ENCODE peak calls at places on chromosome 15, in four cellular contexts. P is mesenchymal stem cell, R is heart right ventricle, X is GM23248. Y is an unnamed sample. For H3K36me3, the result is how much of the 10 kb centered on the place peaks cover.

GRCh38 chr15:40266828-40267304 is 16.0 kb downstream of the ANKRD63 start:
- DNase-seq in X (peak), R (peak), P (peak), Y (peak)

GRCh38 chr15:63560741-63561448 is 36.3 kb upstream of the FBXL22 start:
- DNase-seq in X (peak), P (peak), R (no peak), Y (no peak)

GRCh38 chr15:38578626-38579025 is 14.0 kb upstream of the RASGRP1 start:
- DNase-seq in X (no peak), R (no peak), P (no peak), Y (no peak)

GRCh38 chr15:100931143-100931890 is 12.2 kb downstream of the LRRK1 start:
- DNase-seq in X (no peak), R (no peak), P (no peak), Y (no peak)

GRCh38 chr15:100734606-100735005 is 132.2 kb downstream of the ASB7 start:
- DNase-seq in X (no peak), R (no peak), P (no peak), Y (no peak)

GRCh38 chr15:38474155-38474757 is 20.3 kb downstream of the FAM98B start:
- DNase-seq in P (peak), R (peak), X (peak), Y (peak)

GRCh38 chr15:24823473-24823872 is 131.3 kb upstream of the SNRPN start:
- DNase-seq in R (peak), P (peak), X (no peak), Y (no peak)

GRCh38 chr15:36701336-36701735 is 121.9 kb downstream of the CDIN1 start:
- DNase-seq in R (no peak), X (no peak), P (no peak), Y (no peak)

GRCh38 chr15:72800819-72801481 is 17.4 kb upstream of the ADPGK start:
- DNase-seq in P (peak), X (peak), R (no peak), Y (no peak)

GRCh38 chr15:49110158-49110944 is 45.0 kb downstream of the COPS2 start:
- DNase-seq in P (no peak), X (no peak), R (no peak), Y (no peak)

GRCh38 chr15:51281368-51281967 is 56.9 kb downstream of the CYP19A1 start:
- DNase-seq in P (peak), X (peak), R (peak), Y (peak)

GRCh38 chr15:33292718-33293307 is 18.0 kb upstream of the RYR3 start:
- DNase-seq in X (peak), R (peak), P (peak), Y (peak)

GRCh38 chr15:47870956-47871625 is 153.8 kb downstream of the SEMA6D start:
- DNase-seq in P (peak), R (no peak), X (peak), Y (peak)

GRCh38 chr15:52100807-52101206 is 11.8 kb downstream of the BCL2L10 start:
- DNase-seq in R (peak), X (peak), P (peak), Y (peak)

GRCh38 chr15:90407871-90408317 is 19.9 kb downstream of the IQGAP1 start:
- DNase-seq in P (peak), X (peak), R (no peak), Y (peak)

GRCh38 chr15:36449662-36450145 is 129.7 kb upstream of the CDIN1 start:
- DNase-seq in X (peak), P (no peak), R (no peak), Y (no peak)

GRCh38 chr15:79450648-79451047 is 18.5 kb downstream of the MINAR1 start:
- DNase-seq in P (no peak), R (no peak), X (peak), Y (no peak)

GRCh38 chr15:40894689-40895308 is 549 bp downstream of the VPS18 start:
- DNase-seq in R (no peak), X (peak), P (peak), Y (peak)

GRCh38 chr15:51093865-51094605 is 671 bp downstream of the TNFAIP8L3 start:
- DNase-seq in X (peak), P (no peak), R (no peak), Y (no peak)

GRCh38 chr15:38699633-38700230 is 135.1 kb upstream of the RASGRP1 start:
- DNase-seq in X (peak), P (peak), R (peak), Y (peak)

GRCh38 chr15:32794973-32795372 is 77.2 kb downstream of the GREM1 start:
- DNase-seq in R (no peak), P (no peak), X (peak), Y (no peak)

GRCh38 chr15:33064878-33065277 is 129.6 kb downstream of the FMN1 start:
- DNase-seq in R (no peak), P (no peak), X (peak), Y (peak)

GRCh38 chr15:71112429-71112828 is 2.8 kb upstream of the THSD4 start:
- DNase-seq in R (no peak), X (no peak), P (no peak), Y (peak)

GRCh38 chr15:33068007-33068441 is 126.5 kb downstream of the FMN1 start:
- DNase-seq in P (peak), R (peak), X (peak), Y (peak)

GRCh38 chr15:29126821-29127461 is 142.7 kb downstream of the NSMCE3 start:
- DNase-seq in R (no peak), P (no peak), X (no peak), Y (no peak)

GRCh38 chr15:42736793-42737528 is at the start of gene CDAN1:
- DNase-seq in R (peak), P (peak), X (peak), Y (peak)

GRCh38 chr15:99345242-99345641 is 94.0 kb downstream of the LRRC28 start:
- DNase-seq in R (no peak), P (no peak), X (no peak), Y (no peak)

GRCh38 chr15:51333571-51333970 is 4.8 kb downstream of the CYP19A1 start:
- DNase-seq in P (no peak), X (no peak), R (no peak), Y (no peak)

GRCh38 chr15:41936649-41937567 is 35.4 kb downstream of the EHD4 start:
- DNase-seq in R (peak), P (peak), X (peak), Y (peak)

GRCh38 chr15:36797128-36797527 is 217.7 kb downstream of the CDIN1 start:
- DNase-seq in X (no peak), P (no peak), R (no peak), Y (no peak)

GRCh38 chr15:38533926-38534325 is 30.7 kb downstream of the RASGRP1 start:
- DNase-seq in R (no peak), P (no peak), X (no peak), Y (no peak)

GRCh38 chr15:34994925-34995324 is 6.8 kb upstream of the ZNF770 start:
- DNase-seq in P (no peak), R (no peak), X (no peak), Y (no peak)

GRCh38 chr15:72727154-72727553 is 41.1 kb downstream of the BBS4 start:
- DNase-seq in R (no peak), P (no peak), X (no peak), Y (no peak)

GRCh38 chr15:57591237-57591821 is 375 bp upstream of the MYZAP start:
- DNase-seq in P (no peak), R (no peak), X (no peak), Y (no peak)

GRCh38 chr15:48622227-48622626 is 23.3 kb downstream of the FBN1 start:
- DNase-seq in R (no peak), X (peak), P (peak), Y (no peak)

DNA sequence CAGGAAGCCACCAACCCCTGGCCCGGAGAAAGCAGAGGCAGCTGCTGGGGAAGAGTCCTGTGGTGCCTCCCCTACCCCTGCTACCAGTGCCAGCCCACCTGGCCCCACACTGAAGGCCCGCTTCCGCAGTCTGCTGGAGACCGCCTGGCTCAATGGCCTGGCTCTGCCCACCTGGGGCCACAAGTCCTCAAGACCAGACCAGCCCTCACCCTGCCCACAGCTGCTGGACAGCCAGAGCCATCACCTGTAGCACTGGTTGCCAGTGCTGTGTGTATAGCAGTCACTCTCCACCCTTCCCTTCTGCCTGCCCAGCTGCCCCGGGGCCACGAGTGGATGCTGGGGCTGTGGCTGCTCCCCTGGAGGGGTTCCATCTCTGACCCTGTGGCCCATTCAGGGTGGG is 9.2 kb downstream of the C15orf39 start:
- DNase-seq in P (no peak), X (no peak), R (no peak), Y (no peak)
- H3K27ac ChIP-seq in P (no peak), X (no peak), R (no peak), Y (no peak)

DNA sequence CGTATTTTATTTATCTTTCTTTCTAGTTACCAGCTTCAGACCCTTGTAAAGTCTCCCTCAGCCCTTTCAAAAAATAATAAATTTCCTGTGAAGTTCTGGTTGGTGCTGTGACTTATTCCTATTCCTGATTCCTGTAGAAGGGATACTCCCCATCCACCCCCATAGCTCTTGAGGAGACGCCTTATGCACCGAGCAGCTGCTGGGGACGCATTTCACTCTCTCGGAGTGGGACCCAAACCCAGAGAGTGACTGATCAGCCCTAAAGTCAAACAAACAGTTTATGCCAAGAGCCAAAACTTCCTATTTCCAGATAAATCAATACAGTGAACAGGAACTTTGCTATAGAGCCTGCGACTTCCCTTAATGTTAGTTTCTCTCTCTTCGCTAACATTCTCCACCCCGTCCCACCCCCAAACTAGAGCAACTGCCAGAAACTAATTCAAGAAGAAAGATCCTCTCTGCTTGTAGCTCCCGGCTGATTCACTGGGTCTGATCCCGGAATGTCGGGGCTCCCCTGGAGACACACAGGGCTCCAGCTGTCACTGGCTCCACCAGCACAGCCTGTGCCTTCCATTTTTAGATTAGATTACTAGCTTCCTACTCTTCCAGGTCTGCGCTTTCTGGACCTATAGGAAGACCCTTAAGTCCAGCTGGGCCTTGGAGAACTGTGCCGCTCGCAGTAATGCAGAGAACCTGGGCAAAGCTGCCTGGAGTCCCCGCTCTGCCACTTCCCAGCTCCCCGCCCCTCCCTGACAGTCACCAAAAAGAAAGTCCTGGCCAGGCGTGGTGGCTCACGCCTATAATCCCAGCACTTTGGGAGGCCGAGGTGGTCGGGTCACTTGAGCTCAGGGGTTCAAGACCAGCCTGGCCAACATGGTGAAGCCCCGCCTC is 45.2 kb downstream of the KLHL25 start:
- DNase-seq in P (no peak), R (peak), X (peak), Y (no peak)
- H3K4me3 ChIP-seq in P (no peak), R (peak), X (peak), Y (no peak)

DNA sequence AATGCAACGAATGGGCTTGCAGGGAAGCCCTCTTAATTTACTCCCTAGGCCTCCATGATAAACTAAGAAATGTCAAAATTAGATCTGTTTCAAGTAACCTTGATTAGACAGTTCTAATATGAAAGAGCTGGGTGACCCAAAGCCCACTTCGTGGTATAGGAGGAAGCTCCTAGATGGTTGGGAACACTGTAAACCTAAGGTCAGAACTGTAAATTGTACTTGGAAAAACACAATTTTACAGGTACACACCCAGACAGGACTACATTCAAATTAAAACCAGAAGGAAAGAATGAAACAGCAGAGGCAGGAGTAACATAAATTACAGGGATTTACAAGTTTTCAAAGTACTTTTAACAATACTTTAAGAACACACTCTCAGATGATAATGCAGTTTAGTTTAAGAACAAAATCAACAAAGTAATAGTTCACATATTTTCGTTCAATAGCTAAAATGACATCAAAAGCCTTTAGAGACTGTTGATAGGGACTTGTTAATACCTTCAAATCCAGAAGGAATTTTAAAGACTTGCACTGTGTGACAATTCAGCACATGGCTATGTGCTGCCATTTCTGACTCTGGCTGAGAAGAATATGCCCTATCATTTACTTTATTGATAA is 18.4 kb downstream of the ISL2 start:
- DNase-seq in R (no peak), P (no peak), X (no peak), Y (no peak)
- H3K36me3 ChIP-seq in R (under half), P (under half), X (under half), Y (under half)

GRCh38 chr15:60672400-60672799 is 193.5 kb upstream of the ICE2 start:
- DNase-seq in P (no peak), R (no peak), X (no peak), Y (no peak)
- H3K27ac ChIP-seq in P (no peak), R (no peak), X (no peak), Y (no peak)

DNA sequence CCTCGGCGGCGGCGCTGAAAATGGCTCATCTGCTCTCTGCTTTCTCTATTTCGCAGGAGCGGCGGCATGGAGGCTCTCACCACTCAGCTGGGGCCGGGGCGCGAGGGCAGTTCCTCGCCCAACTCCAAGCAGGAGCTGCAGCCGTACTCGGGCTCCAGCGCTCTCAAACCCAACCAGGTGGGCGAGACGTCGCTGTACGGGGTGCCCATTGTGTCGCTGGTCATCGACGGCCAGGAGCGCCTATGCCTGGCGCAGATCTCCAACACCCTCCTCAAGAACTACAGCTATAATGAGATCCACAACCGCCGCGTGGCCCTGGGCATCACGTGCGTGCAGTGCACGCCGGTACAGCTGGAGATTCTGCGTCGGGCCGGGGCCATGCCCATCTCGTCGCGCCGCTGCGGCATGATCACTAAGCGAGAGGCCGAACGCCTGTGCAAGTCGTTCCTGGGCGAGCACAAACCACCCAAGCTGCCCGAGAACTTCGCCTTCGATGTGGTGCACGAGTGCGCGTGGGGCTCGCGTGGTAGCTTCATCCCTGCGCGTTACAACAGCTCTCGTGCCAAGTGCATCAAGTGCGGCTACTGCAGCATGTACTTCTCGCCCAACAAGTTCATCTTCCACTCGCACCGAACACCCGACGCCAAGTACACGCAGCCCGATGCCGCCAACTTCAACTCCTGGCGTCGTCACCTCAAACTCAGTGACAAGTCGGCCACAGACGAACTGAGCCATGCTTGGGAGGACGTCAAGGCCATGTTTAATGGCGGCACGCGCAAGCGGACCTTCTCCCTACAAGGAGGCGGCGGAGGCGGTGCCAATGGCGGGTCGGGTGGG is 789 bp downstream of the SKOR1 start:
- DNase-seq in X (no peak), P (no peak), R (no peak), Y (no peak)
- H3K4me3 ChIP-seq in X (peak), P (peak), R (peak), Y (no peak)

GRCh38 chr15:69539316-69539715 is 86.7 kb downstream of the RPLP1 start:
- DNase-seq in R (no peak), X (no peak), P (no peak), Y (no peak)

GRCh38 chr15:69535101-69535638 is 82.6 kb downstream of the RPLP1 start:
- DNase-seq in P (peak), X (peak), R (no peak), Y (peak)

GRCh38 chr15:69537888-69538287 is 85.3 kb downstream of the RPLP1 start:
- DNase-seq in X (no peak), P (no peak), R (no peak), Y (no peak)

GRCh38 chr15:69538381-69538780 is 85.8 kb downstream of the RPLP1 start:
- DNase-seq in R (no peak), X (no peak), P (no peak), Y (no peak)

DNA sequence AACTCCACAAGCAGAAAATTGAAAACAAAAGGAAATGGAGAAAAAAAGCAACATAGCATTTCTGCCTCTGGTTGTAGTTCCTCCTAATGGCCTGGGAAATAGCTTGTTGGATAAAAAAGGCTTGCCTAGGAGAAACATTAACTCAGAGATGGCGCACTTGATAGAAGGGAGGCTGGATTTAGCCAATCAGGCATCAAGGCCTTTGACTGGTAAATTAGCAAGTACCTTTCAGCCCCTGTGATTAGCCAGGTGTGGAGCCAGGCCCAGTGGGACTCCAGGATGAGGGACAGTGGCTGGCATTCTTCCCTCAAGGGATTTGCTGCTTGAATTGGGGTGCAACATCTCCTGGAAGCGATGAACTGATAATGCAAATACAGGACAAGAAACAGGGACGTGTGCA is 84.5 kb downstream of the RPLP1 start:
- DNase-seq in R (no peak), P (no peak), X (no peak), Y (no peak)
- H3K36me3 ChIP-seq in R (under half), P (under half), X (under half), Y (under half)

Y was measured in brain microvascular endothelial cell.